ENCODE peak calls at places on chromosomes 7 and 10, in seven cellular contexts. M, Y, R, T, L, A and F are unnamed samples.

GRCh38 chr7:137658194-137658900 is 188.4 kb downstream of the DGKI start:
- DNase-seq in M (no peak), Y (no peak), R (no peak), T (no peak), L (no peak), A (no peak), F (no peak)

GRCh38 chr10:63217120-63217605 is 84.0 kb downstream of the NRBF2 start:
- DNase-seq in M (no peak), Y (peak; percentile 75), R (no peak), T (peak; percentile 53), L (peak; percentile 4), A (peak; percentile 59), F (no peak)

GRCh38 chr7:75866497-75867389 is 12.1 kb upstream of the RHBDD2 start:
- DNase-seq in M (peak; percentile 56), Y (peak; percentile 81), R (no peak), T (peak; percentile 73), L (peak; percentile 37), A (peak; percentile 60), F (peak; percentile 38)

GRCh38 chr10:61042533-61042932 is 98.5 kb upstream of the RHOBTB1 start:
- DNase-seq in M (no peak), Y (no peak), R (no peak), T (no peak), L (no peak), A (no peak), F (no peak)

GRCh38 chr7:1842321-1843221 is 172.5 kb downstream of the ELFN1 start:
- DNase-seq in M (peak; percentile 17), Y (no peak), R (no peak), T (no peak), L (no peak), A (no peak), F (peak; percentile 10)

GRCh38 chr10:95864906-95865813 is 42.6 kb upstream of the CC2D2B start:
- DNase-seq in M (no peak), Y (peak; percentile 95), R (peak; percentile 63), T (peak; percentile 62), L (peak; percentile 3), A (peak; percentile 71), F (no peak)

GRCh38 chr10:110456523-110457091 is 41.1 kb upstream of the DUSP5 start:
- DNase-seq in M (no peak), Y (peak; percentile 55), R (no peak), T (peak; percentile 25), L (no peak), A (peak; percentile 71), F (no peak)

GRCh38 chr7:129258649-129259389 is 34.0 kb downstream of the AHCYL2 start:
- DNase-seq in M (no peak), Y (no peak), R (no peak), T (no peak), L (no peak), A (no peak), F (no peak)

GRCh38 chr10:110212119-110213006 is 5.0 kb downstream of the MXI1 start:
- DNase-seq in M (peak; percentile 82), Y (no peak), R (no peak), T (no peak), L (no peak), A (no peak), F (no peak)

GRCh38 chr7:39530996-39531395 is 35.2 kb upstream of the YAE1 start:
- DNase-seq in M (no peak), Y (no peak), R (no peak), T (no peak), L (no peak), A (no peak), F (no peak)

GRCh38 chr7:114802628-114803027 is 119.3 kb upstream of the MDFIC start:
- DNase-seq in M (no peak), Y (no peak), R (no peak), T (no peak), L (no peak), A (no peak), F (no peak)

GRCh38 chr7:146626912-146627311 is 510.3 kb downstream of the CNTNAP2 start:
- DNase-seq in M (no peak), Y (no peak), R (no peak), T (no peak), L (no peak), A (no peak), F (no peak)

GRCh38 chr10:23344251-23344841 is at the start of gene C10orf67:
- DNase-seq in M (peak; percentile 26), Y (peak; percentile 68), R (no peak), T (no peak), L (no peak), A (peak; percentile 82), F (no peak)

GRCh38 chr10:96638696-96639095 is 51.9 kb upstream of the TM9SF3 start:
- DNase-seq in M (no peak), Y (no peak), R (no peak), T (no peak), L (no peak), A (no peak), F (no peak)

GRCh38 chr10:45003432-45004000 is 2.8 kb downstream of the ZNF22 start:
- DNase-seq in M (no peak), Y (no peak), R (no peak), T (no peak), L (no peak), A (no peak), F (no peak)

GRCh38 chr7:44182827-44183226 is 6.4 kb downstream of the GCK start:
- DNase-seq in M (no peak), Y (no peak), R (no peak), T (no peak), L (no peak), A (no peak), F (no peak)

GRCh38 chr10:73865459-73866442 is 8.6 kb downstream of the CAMK2G start:
- DNase-seq in M (peak; percentile 62), Y (no peak), R (no peak), T (no peak), L (no peak), A (no peak), F (no peak)

GRCh38 chr10:12984165-12984747 is 17.3 kb downstream of the CCDC3 start:
- DNase-seq in M (no peak), Y (no peak), R (no peak), T (peak; percentile 87), L (no peak), A (peak; percentile 25), F (no peak)

GRCh38 chr10:53839437-53840039 is 961.5 kb downstream of the PCDH15 start:
- DNase-seq in M (no peak), Y (peak; percentile 45), R (no peak), T (peak; percentile 13), L (no peak), A (no peak), F (no peak)

GRCh38 chr10:111475720-111476119 is 398.9 kb downstream of the ADRA2A start:
- DNase-seq in M (no peak), Y (no peak), R (no peak), T (no peak), L (no peak), A (peak; percentile 9), F (no peak)

GRCh38 chr10:103995134-103995533 is 28.2 kb downstream of the SLK start:
- DNase-seq in M (no peak), Y (no peak), R (no peak), T (no peak), L (no peak), A (no peak), F (no peak)

GRCh38 chr7:17618652-17618974 is 320.2 kb downstream of the AHR start:
- DNase-seq in M (no peak), Y (no peak), R (no peak), T (no peak), L (no peak), A (no peak), F (no peak)

GRCh38 chr7:2717293-2717904 is 29.4 kb downstream of the AMZ1 start:
- DNase-seq in M (peak; percentile 78), Y (peak; percentile 73), R (no peak), T (no peak), L (no peak), A (no peak), F (no peak)

GRCh38 chr7:34057956-34058355 is 152.6 kb downstream of the BMPER start:
- DNase-seq in M (no peak), Y (no peak), R (no peak), T (no peak), L (no peak), A (no peak), F (no peak)

GRCh38 chr10:34241226-34242000 is 573.7 kb downstream of the PARD3 start:
- DNase-seq in M (no peak), Y (no peak), R (no peak), T (no peak), L (no peak), A (no peak), F (no peak)

GRCh38 chr10:113268186-113268585 is 284.7 kb upstream of the HABP2 start:
- DNase-seq in M (no peak), Y (no peak), R (no peak), T (no peak), L (no peak), A (peak; percentile 54), F (no peak)